ENCODE peak calls at places on chromosomes 16 and 17, in five cellular contexts. F is cardiac fibroblast, Q is activated T-cell treated with anti-CD3 and anti-CD28 coated beads for 1 hour, K is EH, P is foreskin fibroblast. S is an unnamed sample.

GRCh38 chr17:55172612-55173011 is 92.1 kb upstream of the HLF start:
- DNase-seq in F (no peak), Q (no peak), K (no peak), P (no peak), S (no peak)

GRCh38 chr16:10993649-10994048 is 49.3 kb downstream of the CLEC16A start:
- DNase-seq in F (no peak), Q (no peak), K (no peak), P (no peak), S (no peak)

GRCh38 chr17:44956998-44957981 is 9.7 kb upstream of the KIF18B start:
- DNase-seq in F (no peak), Q (no peak), K (no peak), P (no peak), S (no peak)

GRCh38 chr17:16215965-16216316 is 607 bp upstream of the NCOR1 start:
- DNase-seq in F (no peak), Q (peak), K (no peak), P (peak), S (no peak)

GRCh38 chr17:41026668-41027471 is at the start of gene KRTAP1-5:
- DNase-seq in F (peak), Q (no peak), K (peak), P (peak), S (peak)

GRCh38 chr16:66490774-66491715 is 58.9 kb downstream of the TK2 start:
- DNase-seq in F (no peak), Q (no peak), K (no peak), P (no peak), S (no peak)

GRCh38 chr16:79272141-79272577 is 328.4 kb downstream of the MAF start:
- DNase-seq in F (no peak), Q (peak), K (no peak), P (no peak), S (no peak)

GRCh38 chr16:2884041-2884451 is 1.0 kb downstream of the FLYWCH2 start:
- DNase-seq in F (peak), Q (no peak), K (peak), P (no peak), S (no peak)

GRCh38 chr17:66255112-66255511 is 25.9 kb upstream of the APOH start:
- DNase-seq in F (peak), Q (no peak), K (peak), P (peak), S (peak)

GRCh38 chr17:69828087-69828486 is 246.9 kb upstream of the KCNJ16 start:
- DNase-seq in F (peak), Q (no peak), K (peak), P (peak), S (peak)

GRCh38 chr17:65022751-65023421 is 33.7 kb downstream of the GNA13 start:
- DNase-seq in F (peak), Q (no peak), K (peak), P (peak), S (peak)

GRCh38 chr17:69335018-69335417 is 8.1 kb upstream of the ABCA5 start:
- DNase-seq in F (peak), Q (no peak), K (peak), P (peak), S (peak)

GRCh38 chr16:28609631-28610594 is at the start of gene SULT1A1:
- DNase-seq in F (peak), Q (no peak), K (no peak), P (no peak), S (peak)

GRCh38 chr16:65249768-65250167 is 127.9 kb upstream of the CDH11 start:
- DNase-seq in F (peak), Q (no peak), K (no peak), P (no peak), S (peak)

GRCh38 chr16:75087040-75087979 is 29.3 kb downstream of the LDHD start:
- DNase-seq in F (peak), Q (no peak), K (peak), P (peak), S (peak)

GRCh38 chr16:31429314-31429713 is 1.2 kb upstream of the COX6A2 start:
- DNase-seq in F (no peak), Q (no peak), K (no peak), P (no peak), S (no peak)

GRCh38 chr17:8861482-8862181 is 5.8 kb downstream of the PIK3R6 start:
- DNase-seq in F (no peak), Q (no peak), K (no peak), P (no peak), S (no peak)

GRCh38 chr17:79075433-79075805 is 795 bp downstream of the ENGASE start:
- DNase-seq in F (no peak), Q (no peak), K (peak), P (no peak), S (no peak)

GRCh38 chr16:12089492-12090161 is 113.1 kb downstream of the SNX29 start:
- DNase-seq in F (peak), Q (peak), K (peak), P (peak), S (peak)

GRCh38 chr17:48704521-48704920 is 17.8 kb downstream of the PRAC1 start:
- DNase-seq in F (no peak), Q (no peak), K (no peak), P (no peak), S (no peak)

GRCh38 chr17:69762766-69763165 is 312.3 kb upstream of the KCNJ16 start:
- DNase-seq in F (no peak), Q (no peak), K (no peak), P (no peak), S (no peak)

GRCh38 chr17:1898332-1898731 is 68.5 kb downstream of the RPA1 start:
- DNase-seq in F (no peak), Q (no peak), K (no peak), P (no peak), S (no peak)

GRCh38 chr16:31215287-31216115 is 1.4 kb downstream of the PYDC1 start:
- DNase-seq in F (peak), Q (no peak), K (peak), P (peak), S (peak)

GRCh38 chr17:28345420-28346198 is 10.0 kb downstream of the TNFAIP1 start:
- DNase-seq in F (peak), Q (no peak), K (peak), P (no peak), S (no peak)

GRCh38 chr17:74566132-74566753 is 1.1 kb downstream of the CD300H start:
- DNase-seq in F (peak), Q (peak), K (no peak), P (no peak), S (peak)

S was measured in choroid plexus epithelial cell.